ENCODE peak calls at places on chromosomes 12 and 14, in seven cellular contexts. One of them, this sample, is unnamed.

GRCh38 chr12:14643247-14643646 is 53.2 kb downstream of the GUCY2C start:
- DNase-seq in adrenal gland: no peak
- DNase-seq in activated CD8-positive, alpha-beta memory T cell treated with anti-CD3 and anti-CD28 coated beads, Interleukin-2, amount 50 U/mL, for 4 hours: no peak
- DNase-seq in activated CD4-positive, alpha-beta T cell treated with anti-CD3 and anti-CD28 coated beads for 24 hours: no peak
- DNase-seq in left cardiac atrium: no peak
- DNase-seq in endodermal cell: no peak
- DNase-seq in NCI-H1436: no peak
- DNase-seq in this sample: no peak

GRCh38 chr12:94092516-94093241 is 55.7 kb upstream of the PLXNC1 start:
- DNase-seq in adrenal gland: no peak
- DNase-seq in activated CD8-positive, alpha-beta memory T cell treated with anti-CD3 and anti-CD28 coated beads, Interleukin-2, amount 50 U/mL, for 4 hours: no peak
- DNase-seq in activated CD4-positive, alpha-beta T cell treated with anti-CD3 and anti-CD28 coated beads for 24 hours: no peak
- DNase-seq in left cardiac atrium: peak; percentile 71
- DNase-seq in endodermal cell: no peak
- DNase-seq in NCI-H1436: no peak
- DNase-seq in this sample: no peak

GRCh38 chr12:53994691-53995310 is 5.2 kb upstream of the HOXC9 start:
- DNase-seq in adrenal gland: no peak
- DNase-seq in activated CD8-positive, alpha-beta memory T cell treated with anti-CD3 and anti-CD28 coated beads, Interleukin-2, amount 50 U/mL, for 4 hours: no peak
- DNase-seq in activated CD4-positive, alpha-beta T cell treated with anti-CD3 and anti-CD28 coated beads for 24 hours: no peak
- DNase-seq in left cardiac atrium: no peak
- DNase-seq in endodermal cell: peak; percentile 77
- DNase-seq in NCI-H1436: no peak
- DNase-seq in this sample: no peak

GRCh38 chr14:21668377-21668776 is 5.2 kb downstream of the OR4E1 start:
- DNase-seq in adrenal gland: no peak
- DNase-seq in activated CD8-positive, alpha-beta memory T cell treated with anti-CD3 and anti-CD28 coated beads, Interleukin-2, amount 50 U/mL, for 4 hours: no peak
- DNase-seq in activated CD4-positive, alpha-beta T cell treated with anti-CD3 and anti-CD28 coated beads for 24 hours: no peak
- DNase-seq in left cardiac atrium: no peak
- DNase-seq in endodermal cell: no peak
- DNase-seq in NCI-H1436: no peak
- DNase-seq in this sample: no peak

GRCh38 chr12:29148065-29148957 is 767 bp upstream of the FAR2 start:
- DNase-seq in adrenal gland: peak; percentile 40
- DNase-seq in activated CD8-positive, alpha-beta memory T cell treated with anti-CD3 and anti-CD28 coated beads, Interleukin-2, amount 50 U/mL, for 4 hours: no peak
- DNase-seq in activated CD4-positive, alpha-beta T cell treated with anti-CD3 and anti-CD28 coated beads for 24 hours: no peak
- DNase-seq in left cardiac atrium: peak; percentile 62
- DNase-seq in endodermal cell: no peak
- DNase-seq in NCI-H1436: no peak
- DNase-seq in this sample: no peak

GRCh38 chr12:82838123-82838522 is 151.4 kb downstream of the TMTC2 start:
- DNase-seq in adrenal gland: no peak
- DNase-seq in activated CD8-positive, alpha-beta memory T cell treated with anti-CD3 and anti-CD28 coated beads, Interleukin-2, amount 50 U/mL, for 4 hours: no peak
- DNase-seq in activated CD4-positive, alpha-beta T cell treated with anti-CD3 and anti-CD28 coated beads for 24 hours: no peak
- DNase-seq in left cardiac atrium: no peak
- DNase-seq in endodermal cell: no peak
- DNase-seq in NCI-H1436: no peak
- DNase-seq in this sample: no peak

GRCh38 chr12:27163048-27163715 is 80.8 kb upstream of the C12orf71 start:
- DNase-seq in adrenal gland: no peak
- DNase-seq in activated CD8-positive, alpha-beta memory T cell treated with anti-CD3 and anti-CD28 coated beads, Interleukin-2, amount 50 U/mL, for 4 hours: no peak
- DNase-seq in activated CD4-positive, alpha-beta T cell treated with anti-CD3 and anti-CD28 coated beads for 24 hours: no peak
- DNase-seq in left cardiac atrium: no peak
- DNase-seq in endodermal cell: peak; percentile 68
- DNase-seq in NCI-H1436: no peak
- DNase-seq in this sample: peak; percentile 41

GRCh38 chr14:90467501-90467900 is 70.7 kb downstream of the CALM1 start:
- DNase-seq in adrenal gland: no peak
- DNase-seq in activated CD8-positive, alpha-beta memory T cell treated with anti-CD3 and anti-CD28 coated beads, Interleukin-2, amount 50 U/mL, for 4 hours: no peak
- DNase-seq in activated CD4-positive, alpha-beta T cell treated with anti-CD3 and anti-CD28 coated beads for 24 hours: no peak
- DNase-seq in left cardiac atrium: no peak
- DNase-seq in endodermal cell: no peak
- DNase-seq in NCI-H1436: no peak
- DNase-seq in this sample: no peak

GRCh38 chr12:98955284-98955683 is 310.2 kb downstream of the APAF1 start:
- DNase-seq in adrenal gland: no peak
- DNase-seq in activated CD8-positive, alpha-beta memory T cell treated with anti-CD3 and anti-CD28 coated beads, Interleukin-2, amount 50 U/mL, for 4 hours: no peak
- DNase-seq in activated CD4-positive, alpha-beta T cell treated with anti-CD3 and anti-CD28 coated beads for 24 hours: no peak
- DNase-seq in left cardiac atrium: no peak
- DNase-seq in endodermal cell: peak; percentile 88
- DNase-seq in NCI-H1436: peak; percentile 26
- DNase-seq in this sample: peak; percentile 69

GRCh38 chr12:124397807-124398577 is 103.1 kb downstream of the RFLNA start:
- DNase-seq in adrenal gland: peak; percentile 67
- DNase-seq in activated CD8-positive, alpha-beta memory T cell treated with anti-CD3 and anti-CD28 coated beads, Interleukin-2, amount 50 U/mL, for 4 hours: no peak
- DNase-seq in activated CD4-positive, alpha-beta T cell treated with anti-CD3 and anti-CD28 coated beads for 24 hours: no peak
- DNase-seq in left cardiac atrium: peak; percentile 68
- DNase-seq in endodermal cell: no peak
- DNase-seq in NCI-H1436: peak; percentile 23
- DNase-seq in this sample: no peak

GRCh38 chr12:11907625-11908024 is 163.1 kb upstream of the BCL2L14 start:
- DNase-seq in adrenal gland: no peak
- DNase-seq in activated CD8-positive, alpha-beta memory T cell treated with anti-CD3 and anti-CD28 coated beads, Interleukin-2, amount 50 U/mL, for 4 hours: no peak
- DNase-seq in activated CD4-positive, alpha-beta T cell treated with anti-CD3 and anti-CD28 coated beads for 24 hours: no peak
- DNase-seq in left cardiac atrium: no peak
- DNase-seq in endodermal cell: no peak
- DNase-seq in NCI-H1436: no peak
- DNase-seq in this sample: no peak

GRCh38 chr14:32258574-32258973 is 55.5 kb upstream of the RNU6-8 start:
- DNase-seq in adrenal gland: no peak
- DNase-seq in activated CD8-positive, alpha-beta memory T cell treated with anti-CD3 and anti-CD28 coated beads, Interleukin-2, amount 50 U/mL, for 4 hours: no peak
- DNase-seq in activated CD4-positive, alpha-beta T cell treated with anti-CD3 and anti-CD28 coated beads for 24 hours: no peak
- DNase-seq in left cardiac atrium: no peak
- DNase-seq in endodermal cell: no peak
- DNase-seq in NCI-H1436: no peak
- DNase-seq in this sample: no peak

GRCh38 chr14:65664436-65664835 is 251.9 kb downstream of the FUT8 start:
- DNase-seq in adrenal gland: no peak
- DNase-seq in activated CD8-positive, alpha-beta memory T cell treated with anti-CD3 and anti-CD28 coated beads, Interleukin-2, amount 50 U/mL, for 4 hours: no peak
- DNase-seq in activated CD4-positive, alpha-beta T cell treated with anti-CD3 and anti-CD28 coated beads for 24 hours: no peak
- DNase-seq in left cardiac atrium: no peak
- DNase-seq in endodermal cell: no peak
- DNase-seq in NCI-H1436: no peak
- DNase-seq in this sample: no peak

GRCh38 chr14:80850197-80850814 is 91.2 kb downstream of the CEP128 start:
- DNase-seq in adrenal gland: no peak
- DNase-seq in activated CD8-positive, alpha-beta memory T cell treated with anti-CD3 and anti-CD28 coated beads, Interleukin-2, amount 50 U/mL, for 4 hours: no peak
- DNase-seq in activated CD4-positive, alpha-beta T cell treated with anti-CD3 and anti-CD28 coated beads for 24 hours: no peak
- DNase-seq in left cardiac atrium: no peak
- DNase-seq in endodermal cell: no peak
- DNase-seq in NCI-H1436: peak; percentile 43
- DNase-seq in this sample: no peak

GRCh38 chr14:63243646-63244045 is 39.4 kb downstream of the RHOJ start:
- DNase-seq in adrenal gland: no peak
- DNase-seq in activated CD8-positive, alpha-beta memory T cell treated with anti-CD3 and anti-CD28 coated beads, Interleukin-2, amount 50 U/mL, for 4 hours: no peak
- DNase-seq in activated CD4-positive, alpha-beta T cell treated with anti-CD3 and anti-CD28 coated beads for 24 hours: no peak
- DNase-seq in left cardiac atrium: no peak
- DNase-seq in endodermal cell: no peak
- DNase-seq in NCI-H1436: no peak
- DNase-seq in this sample: no peak

GRCh38 chr12:48968467-48968866 is 3.1 kb downstream of the WNT10B start:
- DNase-seq in adrenal gland: no peak
- DNase-seq in activated CD8-positive, alpha-beta memory T cell treated with anti-CD3 and anti-CD28 coated beads, Interleukin-2, amount 50 U/mL, for 4 hours: no peak
- DNase-seq in activated CD4-positive, alpha-beta T cell treated with anti-CD3 and anti-CD28 coated beads for 24 hours: no peak
- DNase-seq in left cardiac atrium: no peak
- DNase-seq in endodermal cell: no peak
- DNase-seq in NCI-H1436: no peak
- DNase-seq in this sample: no peak

GRCh38 chr12:60387356-60387755 is 791.5 kb downstream of the SLC16A7 start:
- DNase-seq in adrenal gland: no peak
- DNase-seq in activated CD8-positive, alpha-beta memory T cell treated with anti-CD3 and anti-CD28 coated beads, Interleukin-2, amount 50 U/mL, for 4 hours: no peak
- DNase-seq in activated CD4-positive, alpha-beta T cell treated with anti-CD3 and anti-CD28 coated beads for 24 hours: no peak
- DNase-seq in left cardiac atrium: no peak
- DNase-seq in endodermal cell: no peak
- DNase-seq in NCI-H1436: no peak
- DNase-seq in this sample: no peak

GRCh38 chr14:99479903-99480855 is 480 bp downstream of the SETD3 start:
- DNase-seq in adrenal gland: peak; percentile 78
- DNase-seq in activated CD8-positive, alpha-beta memory T cell treated with anti-CD3 and anti-CD28 coated beads, Interleukin-2, amount 50 U/mL, for 4 hours: peak; percentile 36
- DNase-seq in activated CD4-positive, alpha-beta T cell treated with anti-CD3 and anti-CD28 coated beads for 24 hours: peak; percentile 19
- DNase-seq in left cardiac atrium: peak; percentile 81
- DNase-seq in endodermal cell: peak; percentile 79
- DNase-seq in NCI-H1436: no peak
- DNase-seq in this sample: peak; percentile 47

GRCh38 chr12:22993639-22994038 is 368.7 kb downstream of the ETNK1 start:
- DNase-seq in adrenal gland: no peak
- DNase-seq in activated CD8-positive, alpha-beta memory T cell treated with anti-CD3 and anti-CD28 coated beads, Interleukin-2, amount 50 U/mL, for 4 hours: no peak
- DNase-seq in activated CD4-positive, alpha-beta T cell treated with anti-CD3 and anti-CD28 coated beads for 24 hours: no peak
- DNase-seq in left cardiac atrium: no peak
- DNase-seq in endodermal cell: no peak
- DNase-seq in NCI-H1436: no peak
- DNase-seq in this sample: no peak

GRCh38 chr14:24298892-24299254 is 707 bp downstream of the DHRS1 start:
- DNase-seq in adrenal gland: peak; percentile 45
- DNase-seq in activated CD8-positive, alpha-beta memory T cell treated with anti-CD3 and anti-CD28 coated beads, Interleukin-2, amount 50 U/mL, for 4 hours: no peak
- DNase-seq in activated CD4-positive, alpha-beta T cell treated with anti-CD3 and anti-CD28 coated beads for 24 hours: no peak
- DNase-seq in left cardiac atrium: no peak
- DNase-seq in endodermal cell: peak; percentile 63
- DNase-seq in NCI-H1436: no peak
- DNase-seq in this sample: peak; percentile 38

GRCh38 chr14:77027538-77028383 is 747 bp downstream of the IRF2BPL start:
- DNase-seq in adrenal gland: peak; percentile 76
- DNase-seq in activated CD8-positive, alpha-beta memory T cell treated with anti-CD3 and anti-CD28 coated beads, Interleukin-2, amount 50 U/mL, for 4 hours: peak; percentile 69
- DNase-seq in activated CD4-positive, alpha-beta T cell treated with anti-CD3 and anti-CD28 coated beads for 24 hours: peak; percentile 36
- DNase-seq in left cardiac atrium: peak; percentile 79
- DNase-seq in endodermal cell: peak; percentile 79
- DNase-seq in NCI-H1436: peak; percentile 68
- DNase-seq in this sample: peak; percentile 47

GRCh38 chr12:108653922-108654321 is 20.2 kb upstream of the SELPLG start:
- DNase-seq in adrenal gland: no peak
- DNase-seq in activated CD8-positive, alpha-beta memory T cell treated with anti-CD3 and anti-CD28 coated beads, Interleukin-2, amount 50 U/mL, for 4 hours: no peak
- DNase-seq in activated CD4-positive, alpha-beta T cell treated with anti-CD3 and anti-CD28 coated beads for 24 hours: no peak
- DNase-seq in left cardiac atrium: no peak
- DNase-seq in endodermal cell: no peak
- DNase-seq in NCI-H1436: no peak
- DNase-seq in this sample: no peak